ENCODE peak calls at places on chromosomes 13 and 19, in six cellular contexts. B is stomach; U is CD8-positive, alpha-beta T cell; Q is astrocyte; R is AG04449; P is fibroblast of pulmonary artery. V is an unnamed sample.

GRCh38 chr13:91776650-91777193 is 378.3 kb downstream of the GPC5 start:
- DNase-seq in R (no peak), Q (no peak), P (no peak), U (no peak), B (no peak), V (no peak)

GRCh38 chr19:24003537-24003936 is 83.5 kb upstream of the ZNF254 start:
- DNase-seq in B (no peak), R (no peak), Q (no peak), U (no peak), P (no peak), V (no peak)

GRCh38 chr19:35211545-35212230 is 16.9 kb downstream of the FAM187B start:
- DNase-seq in U (peak), Q (no peak), P (no peak), B (peak), R (no peak), V (no peak)

GRCh38 chr19:50330365-50331078 is 1.3 kb upstream of the KCNC3 start:
- DNase-seq in P (peak), Q (no peak), U (peak), R (no peak), B (peak), V (no peak)

GRCh38 chr19:15181394-15181793 is 19.4 kb downstream of the NOTCH3 start:
- DNase-seq in U (no peak), R (no peak), Q (no peak), P (no peak), B (no peak), V (no peak)

GRCh38 chr19:4542896-4543351 is 3.1 kb upstream of the LRG1 start:
- DNase-seq in Q (no peak), P (no peak), B (no peak), R (no peak), U (no peak), V (no peak)

GRCh38 chr13:99467764-99468163 is 33.5 kb upstream of the TM9SF2 start:
- DNase-seq in Q (peak), R (no peak), B (no peak), P (peak), U (no peak), V (no peak)

GRCh38 chr19:45780448-45781281 is 1.6 kb downstream of the DMPK start:
- DNase-seq in P (no peak), Q (no peak), U (no peak), B (no peak), R (no peak), V (no peak)

GRCh38 chr13:111901301-111901905 is 165.5 kb upstream of the SOX1 start:
- DNase-seq in R (no peak), P (no peak), B (no peak), U (no peak), Q (no peak), V (no peak)

GRCh38 chr13:96817336-96817941 is 176.8 kb downstream of the OXGR1 start:
- DNase-seq in R (no peak), P (peak), B (no peak), Q (no peak), U (no peak), V (no peak)

GRCh38 chr13:73190477-73190876 is 131.7 kb downstream of the KLF5 start:
- DNase-seq in B (no peak), P (peak), U (no peak), R (no peak), Q (no peak), V (no peak)

GRCh38 chr13:111590796-111591195 is 270.4 kb downstream of the TEX29 start:
- DNase-seq in B (peak), P (no peak), Q (no peak), R (no peak), U (no peak), V (no peak)

GRCh38 chr13:36887758-36888521 is 32.1 kb downstream of the SMAD9 start:
- DNase-seq in R (no peak), U (no peak), B (no peak), P (no peak), Q (no peak), V (no peak)

GRCh38 chr19:39263912-39264305 is 4.3 kb upstream of the IFNL2 start:
- DNase-seq in B (no peak), U (no peak), P (no peak), Q (no peak), R (no peak), V (no peak)
- TF ChIP-seq CTCF in B (no peak), U (no peak), P (no peak), Q (no peak), R (no peak), V (no peak)

DNA sequence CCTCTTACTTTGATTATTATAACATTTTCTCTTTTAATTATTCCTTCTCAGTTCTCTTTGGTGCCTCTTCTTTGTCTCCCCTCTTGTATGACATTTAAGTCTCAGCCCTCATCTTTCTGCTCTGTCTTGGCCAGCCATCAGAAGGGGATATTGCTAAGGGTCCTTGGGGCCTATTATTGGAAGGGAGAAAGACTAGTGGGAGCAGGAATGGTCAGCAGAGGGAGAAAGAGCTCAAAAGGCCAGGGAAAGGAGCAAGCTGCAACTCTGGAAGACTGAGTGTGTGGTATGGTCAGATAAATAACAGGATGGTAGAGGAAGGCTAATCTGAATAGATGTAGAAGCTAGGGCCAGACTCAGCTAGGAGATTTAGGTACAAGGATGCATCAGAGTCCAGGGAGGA is 336.9 kb downstream of the TDRD3 start:
- DNase-seq in Q (no peak), R (no peak), P (no peak), B (no peak), U (no peak), V (no peak)
- TF ChIP-seq CTCF in Q (no peak), R (no peak), P (no peak), B (no peak), U (no peak), V (no peak)

DNA sequence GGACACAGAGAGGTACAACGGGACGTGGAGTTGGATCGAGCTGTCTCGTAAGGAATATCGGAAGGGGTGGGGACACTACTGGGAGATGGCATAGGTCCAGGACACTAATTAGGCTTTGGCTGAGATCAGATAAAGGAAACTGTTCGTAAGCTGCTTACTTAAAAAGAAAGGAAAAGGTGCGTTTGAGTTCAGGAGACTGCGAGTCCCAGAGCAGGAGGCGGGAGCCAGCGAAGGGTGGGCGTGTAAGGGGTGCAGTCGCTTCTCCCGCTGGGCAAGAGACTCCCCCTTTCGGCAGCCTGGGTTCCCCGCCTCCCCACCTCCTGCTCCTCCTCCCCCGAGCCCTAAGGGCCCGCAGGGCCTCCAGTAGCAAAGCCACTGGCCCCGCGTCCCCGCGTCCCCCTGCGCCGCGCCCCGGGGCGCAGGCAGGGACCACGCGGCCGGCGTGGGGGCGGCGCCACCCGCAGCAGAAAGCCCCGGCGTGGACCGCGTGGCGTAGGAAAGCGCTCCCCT is 571 bp downstream of the ABCC4 start:
- DNase-seq in U (peak), P (peak), R (no peak), Q (peak), B (peak), V (no peak)
- TF ChIP-seq CTCF in U (no peak), P (peak), R (peak), Q (no peak), B (no peak), V (no peak)

DNA sequence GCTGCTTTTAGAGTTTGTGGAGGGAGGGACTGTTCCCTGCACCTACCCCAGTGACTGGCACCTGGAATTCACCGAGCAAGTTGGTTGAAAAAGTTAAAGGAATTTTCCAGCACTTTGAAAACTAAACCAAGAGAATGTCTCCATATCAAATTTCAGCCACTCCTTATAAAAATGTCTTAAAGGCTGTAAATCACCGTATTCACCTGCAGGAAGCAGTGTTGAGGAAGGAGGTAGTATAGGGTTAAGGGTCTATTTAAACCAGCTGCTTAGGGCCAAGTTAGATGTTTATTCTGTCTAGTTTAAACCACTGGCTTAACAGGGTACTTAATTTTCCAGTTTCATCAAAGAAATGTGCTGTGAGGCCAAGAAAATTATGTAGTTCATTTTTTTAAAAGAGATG is 3.8 kb upstream of the RAB20 start:
- DNase-seq in Q (no peak), U (no peak), R (no peak), B (no peak), P (no peak), V (no peak)
- TF ChIP-seq CTCF in Q (peak), U (no peak), R (no peak), B (no peak), P (peak), V (no peak)

GRCh38 chr19:40284501-40285352 is at the start of gene AKT2:
- DNase-seq in Q (peak), P (peak), U (peak), B (no peak), R (no peak), V (no peak)
- TF ChIP-seq CTCF in Q (no peak), P (no peak), U (no peak), B (no peak), R (peak), V (no peak)

GRCh38 chr19:42175952-42176648 is 41.4 kb downstream of the DEDD2 start:
- DNase-seq in U (no peak), B (no peak), Q (peak), R (no peak), P (peak), V (no peak)
- TF ChIP-seq CTCF in U (no peak), B (no peak), Q (no peak), R (no peak), P (no peak), V (no peak)

GRCh38 chr19:54558339-54558738 is 15.3 kb upstream of the LILRA2 start:
- DNase-seq in U (no peak), B (no peak), R (no peak), P (no peak), Q (no peak), V (no peak)
- TF ChIP-seq CTCF in U (no peak), B (no peak), R (no peak), P (no peak), Q (no peak), V (no peak)

GRCh38 chr13:27665333-27665732 is 43.6 kb downstream of the POLR1D start:
- DNase-seq in Q (no peak), B (no peak), U (no peak), P (no peak), R (no peak), V (no peak)
- TF ChIP-seq CTCF in Q (no peak), B (no peak), U (no peak), P (peak), R (peak), V (no peak)

DNA sequence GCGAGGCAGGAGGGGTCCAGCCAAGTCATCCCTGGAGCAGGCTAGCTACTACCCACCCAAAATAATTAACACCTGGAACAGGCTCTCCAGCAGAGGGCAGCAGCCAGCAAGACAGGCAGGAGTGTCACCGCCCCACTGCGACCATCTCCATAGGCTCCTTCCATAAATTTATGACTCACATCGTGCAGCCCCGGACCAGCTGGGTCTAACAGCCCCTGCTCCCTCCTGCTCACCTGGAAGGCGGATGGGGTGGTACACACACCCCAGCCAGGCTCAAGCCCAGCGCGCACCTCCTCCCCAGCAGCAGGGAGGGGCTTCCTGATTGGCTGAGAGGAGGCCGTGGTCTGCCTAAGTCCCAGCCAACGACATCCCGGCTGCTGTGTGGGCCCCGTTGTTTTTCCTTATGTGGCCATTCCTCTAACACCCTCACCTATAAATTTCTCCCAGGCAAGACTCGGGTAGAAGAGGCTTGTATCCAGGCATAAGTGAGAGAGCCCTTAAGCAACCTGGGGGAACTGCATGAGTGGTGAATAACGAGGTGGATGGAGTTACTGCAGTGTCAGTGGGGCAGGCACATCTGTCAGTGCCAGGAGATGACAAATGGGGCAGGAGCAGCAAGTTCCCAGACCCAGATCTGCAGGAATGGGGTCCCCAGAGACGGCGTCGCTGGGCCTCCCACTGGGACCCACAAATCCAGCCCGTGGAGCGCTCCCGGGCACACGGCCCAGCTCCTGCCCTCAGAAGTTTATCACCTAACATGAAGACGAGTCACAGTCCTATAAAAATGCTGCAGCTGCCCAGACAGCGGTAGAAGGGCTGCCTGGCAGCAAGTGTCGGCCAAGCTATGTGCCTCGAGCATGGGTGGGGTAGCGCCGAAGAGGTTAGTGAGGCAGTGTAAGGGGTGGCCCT is 43.1 kb downstream of the CEBPG start:
- DNase-seq in Q (peak), P (peak), B (peak), U (peak), R (no peak), V (peak)
- TF ChIP-seq CTCF in Q (peak), P (peak), B (peak), U (peak), R (peak), V (no peak)

V was measured in omental fat pad.